ENCODE peak calls at places on chromosomes 5 and 9, in ten cellular contexts. K is adrenal gland, F is HepG2, H is K562, Y is uterus, S is stomach, B is endothelial cell of umbilical vein, V is heart left ventricle, G is NB4, M is A549. P is an unnamed sample.

GRCh38 chr5:159050408-159051091 is 49.2 kb downstream of the EBF1 start:
- DNase-seq in K (no peak), F (no peak), H (no peak), Y (peak; percentile 34), S (no peak), B (no peak), V (peak; percentile 29), G (peak; percentile 72), M (no peak), P (no peak)

GRCh38 chr5:79413112-79413511 is 100.8 kb downstream of the HOMER1 start:
- DNase-seq in K (no peak), F (no peak), H (no peak), Y (no peak), S (no peak), B (peak; percentile 18), V (no peak), G (no peak), M (no peak), P (no peak)

GRCh38 chr5:58046371-58046770 is 413.5 kb downstream of the PLK2 start:
- DNase-seq in K (no peak), F (no peak), H (no peak), Y (no peak), S (no peak), B (peak; percentile 0), V (no peak), G (no peak), M (no peak), P (no peak)

GRCh38 chr9:75071530-75072122 is 16.3 kb downstream of the NMRK1 start:
- DNase-seq in K (no peak), F (no peak), H (peak; percentile 34), Y (no peak), S (peak; percentile 70), B (no peak), V (no peak), G (no peak), M (no peak), P (no peak)

GRCh38 chr9:113388833-113389232 is 12.0 kb upstream of the HDHD3 start:
- DNase-seq in K (peak; percentile 87), F (no peak), H (no peak), Y (no peak), S (peak; percentile 94), B (no peak), V (no peak), G (no peak), M (no peak), P (no peak)

GRCh38 chr9:3498691-3499090 is 27.1 kb downstream of the RFX3 start:
- DNase-seq in K (no peak), F (no peak), H (no peak), Y (no peak), S (no peak), B (no peak), V (no peak), G (no peak), M (no peak), P (no peak)

GRCh38 chr9:71620806-71621205 is 147.5 kb downstream of the CEMIP2 start:
- DNase-seq in K (no peak), F (no peak), H (no peak), Y (no peak), S (no peak), B (no peak), V (no peak), G (no peak), M (no peak), P (no peak)

GRCh38 chr5:126793097-126793496 is 16.2 kb downstream of the LMNB1 start:
- DNase-seq in K (no peak), F (no peak), H (no peak), Y (no peak), S (no peak), B (no peak), V (no peak), G (no peak), M (no peak), P (no peak)

GRCh38 chr9:113979713-113980086 is 98.4 kb downstream of the AMBP start:
- DNase-seq in K (no peak), F (no peak), H (no peak), Y (no peak), S (no peak), B (no peak), V (no peak), G (no peak), M (no peak), P (no peak)

GRCh38 chr9:135216666-135217431 is 129.4 kb downstream of the OLFM1 start:
- DNase-seq in K (no peak), F (no peak), H (no peak), Y (no peak), S (no peak), B (no peak), V (peak; percentile 63), G (no peak), M (no peak), P (no peak)

GRCh38 chr5:52825826-52826225 is 38.1 kb downstream of the ITGA1 start:
- DNase-seq in K (no peak), F (no peak), H (no peak), Y (no peak), S (no peak), B (no peak), V (no peak), G (no peak), M (no peak), P (no peak)

GRCh38 chr9:68500457-68501158 is 40.1 kb downstream of the TMEM252 start:
- DNase-seq in K (peak; percentile 41), F (peak; percentile 43), H (no peak), Y (peak; percentile 46), S (no peak), B (no peak), V (no peak), G (no peak), M (peak; percentile 80), P (no peak)

GRCh38 chr9:109961579-109961978 is 181.6 kb downstream of the PALM2AKAP2 start:
- DNase-seq in K (no peak), F (no peak), H (no peak), Y (no peak), S (no peak), B (no peak), V (no peak), G (no peak), M (no peak), P (no peak)

GRCh38 chr9:107738789-107739188 is 249.2 kb upstream of the KLF4 start:
- DNase-seq in K (no peak), F (no peak), H (no peak), Y (peak; percentile 29), S (no peak), B (no peak), V (no peak), G (no peak), M (no peak), P (no peak)

GRCh38 chr9:91711755-91712591 is 238.1 kb downstream of the ROR2 start:
- DNase-seq in K (no peak), F (no peak), H (no peak), Y (no peak), S (no peak), B (no peak), V (no peak), G (peak; percentile 67), M (no peak), P (no peak)

DNA sequence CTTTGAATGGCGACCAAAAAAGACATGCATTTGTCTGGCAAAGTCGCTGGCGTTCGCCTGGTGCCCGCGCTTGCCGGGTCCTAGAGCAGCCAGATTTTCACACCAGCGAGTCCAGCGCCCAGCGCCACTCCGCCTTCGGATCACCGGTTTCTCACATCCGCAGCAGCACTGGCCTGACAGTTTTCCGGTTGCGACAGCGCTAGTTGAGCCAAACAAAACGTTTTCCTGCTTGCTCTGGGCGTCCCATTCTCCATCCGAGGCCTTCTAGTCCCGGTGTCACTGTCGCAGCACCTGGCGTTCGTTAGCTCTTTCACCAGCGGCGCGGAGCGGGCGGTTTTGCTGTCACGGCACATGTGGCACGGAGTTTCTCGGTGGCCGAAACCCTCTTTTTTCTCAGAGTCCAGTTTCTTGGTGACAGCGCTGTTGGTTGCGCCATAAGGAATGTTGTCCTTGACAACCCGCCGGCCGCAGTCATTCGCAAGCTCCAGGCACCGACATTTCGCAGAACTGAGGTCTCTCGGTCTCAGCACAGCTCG is 48.0 kb downstream of the ANXA2R start:
- DNase-seq in K (peak; percentile 85), F (peak; percentile 71), H (peak; percentile 44), Y (peak; percentile 80), S (peak; percentile 68), B (peak; percentile 88), V (peak; percentile 91), G (peak; percentile 99), M (peak; percentile 87), P (peak; percentile 64)
- TF ChIP-seq POLR2A in K (peak; percentile 68), F (peak; percentile 57), H (peak; percentile 69), Y (peak; percentile 40), S (no peak), B (peak; percentile 87), V (peak; percentile 53), G (peak; percentile 99), M (peak; percentile 7), P (peak; percentile 51)

DNA sequence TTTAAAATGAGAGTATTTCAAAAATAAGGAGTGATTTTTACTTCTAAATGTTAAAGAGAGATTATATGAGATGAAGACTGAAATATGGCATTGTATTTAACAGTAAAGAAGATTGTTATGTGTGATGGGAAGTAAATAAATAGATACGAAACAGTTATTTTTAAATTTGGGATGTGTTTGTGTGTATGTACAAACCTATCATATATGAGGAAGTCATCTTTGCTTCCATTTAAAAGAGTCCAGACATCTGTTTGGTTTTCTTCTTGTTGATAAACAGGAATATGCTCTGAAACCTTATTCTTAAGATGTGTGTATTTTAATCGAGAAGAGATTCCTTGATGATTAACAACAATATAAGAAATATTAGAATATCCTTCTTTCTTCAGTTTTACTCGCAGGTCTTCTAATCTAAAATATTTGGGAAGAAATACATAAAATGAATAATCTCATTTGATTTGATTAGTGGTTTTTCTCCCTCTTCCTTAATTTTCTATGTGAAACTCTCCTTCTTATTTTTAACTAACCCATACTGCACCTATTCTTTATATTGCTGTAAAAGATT is 4.9 kb downstream of the SELENOP start:
- DNase-seq in K (no peak), F (no peak), H (no peak), Y (no peak), S (no peak), B (no peak), V (no peak), G (no peak), M (no peak), P (no peak)
- TF ChIP-seq POLR2A in K (no peak), F (no peak), H (no peak), Y (no peak), S (no peak), B (no peak), V (no peak), G (no peak), M (no peak), P (no peak)

GRCh38 chr9:105447814-105448812 is at the start of gene FSD1L:
- DNase-seq in K (peak; percentile 96), F (peak; percentile 84), H (peak; percentile 95), Y (peak; percentile 90), S (peak; percentile 95), B (peak; percentile 72), V (peak; percentile 97), G (peak; percentile 93), M (peak; percentile 93), P (peak; percentile 66)
- TF ChIP-seq POLR2A in K (peak; percentile 77), F (peak; percentile 79), H (peak; percentile 58), Y (peak; percentile 58), S (no peak), B (peak; percentile 53), V (peak; percentile 63), G (peak; percentile 46), M (peak; percentile 88), P (no peak)

DNA sequence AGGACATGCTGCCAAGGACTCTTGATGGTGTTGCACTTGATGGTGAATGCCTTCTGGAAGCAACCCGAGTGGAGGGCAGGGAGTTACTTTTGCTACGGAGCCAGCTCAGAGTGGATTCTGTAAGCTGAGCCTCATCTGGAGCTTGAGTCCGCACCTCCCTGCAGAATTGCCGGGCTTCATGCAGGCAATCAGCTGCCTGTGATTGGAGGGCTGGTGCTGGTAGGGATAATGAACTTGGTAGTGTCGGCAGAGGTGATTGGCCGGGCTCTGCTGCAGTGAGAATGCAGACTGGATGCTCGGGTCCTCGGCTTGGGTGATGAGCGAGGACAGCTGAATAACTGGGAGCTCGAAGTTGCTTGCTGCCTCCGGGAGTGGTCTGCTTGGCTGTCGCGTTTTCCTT is 23.1 kb downstream of the SLC25A25 start:
- DNase-seq in K (no peak), F (no peak), H (peak; percentile 72), Y (peak; percentile 87), S (no peak), B (peak; percentile 50), V (peak; percentile 82), G (no peak), M (no peak), P (no peak)
- TF ChIP-seq POLR2A in K (no peak), F (no peak), H (no peak), Y (no peak), S (no peak), B (no peak), V (no peak), G (no peak), M (no peak), P (no peak)